ENCODE peak calls at places on chromosome 4, in ten cellular contexts. B, S, C, Y, Q, G, R, Z, K and N are unnamed samples.

GRCh38 chr4:10625130-10625529 is 59.4 kb downstream of the CLNK start:
- DNase-seq in K (no peak), G (no peak), C (no peak), S (no peak), Y (no peak), B (no peak), Q (no peak), R (no peak), Z (no peak), N (no peak)

GRCh38 chr4:17400696-17401095 is 111.2 kb downstream of the QDPR start:
- DNase-seq in Y (peak), G (no peak), K (no peak), C (no peak), S (no peak), R (no peak), Q (no peak), Z (no peak), B (no peak), N (peak)

GRCh38 chr4:102694791-102695190 is 66.0 kb downstream of the MANBA start:
- DNase-seq in Z (no peak), S (no peak), R (no peak), Y (no peak), C (no peak), G (peak), Q (no peak), B (no peak), K (peak), N (no peak)

GRCh38 chr4:52421811-52422213 is 237.3 kb downstream of the USP46 start:
- DNase-seq in Y (peak), S (no peak), G (no peak), C (no peak), Z (no peak), K (no peak), R (no peak), Q (no peak), B (no peak), N (no peak)

GRCh38 chr4:162162672-162163071 is 1.1 kb downstream of the FSTL5 start:
- DNase-seq in C (no peak), Z (no peak), Q (no peak), Y (no peak), S (no peak), K (no peak), B (peak), R (no peak), G (no peak), N (no peak)

GRCh38 chr4:184957451-184958115 is 60.7 kb upstream of the HELT start:
- DNase-seq in Y (no peak), K (no peak), S (no peak), G (no peak), C (no peak), B (no peak), R (no peak), Q (no peak), Z (no peak), N (no peak)

GRCh38 chr4:45576275-45576674 is 547.6 kb downstream of the GABRG1 start:
- DNase-seq in Q (no peak), G (no peak), Y (no peak), R (no peak), B (no peak), C (no peak), K (no peak), S (no peak), Z (no peak), N (no peak)

GRCh38 chr4:109067509-109068205 is 234.8 kb downstream of the COL25A1 start:
- DNase-seq in S (no peak), Q (no peak), Z (no peak), Y (peak), C (no peak), K (no peak), R (peak), G (peak), B (no peak), N (peak)

GRCh38 chr4:30720656-30721352 is 635 bp downstream of the PCDH7 start:
- DNase-seq in Y (peak), G (peak), Q (no peak), C (peak), K (no peak), R (no peak), S (peak), Z (peak), B (no peak), N (peak)

GRCh38 chr4:101853028-101853427 is 62.5 kb downstream of the BANK1 start:
- DNase-seq in S (no peak), K (no peak), Q (no peak), B (no peak), C (no peak), Z (no peak), R (no peak), Y (no peak), G (no peak), N (no peak)

GRCh38 chr4:46730075-46730474 is 179.0 kb downstream of the COX7B2 start:
- DNase-seq in K (no peak), Q (no peak), R (no peak), G (no peak), Y (no peak), B (no peak), C (no peak), S (no peak), Z (no peak), N (no peak)
- TF ChIP-seq CTCF in K (no peak), Q (no peak), R (no peak), G (no peak), Y (no peak), B (no peak), C (no peak), S (no peak), Z (no peak), N (no peak)

GRCh38 chr4:74444891-74445642 is at the start of gene AREG:
- DNase-seq in S (peak), Z (peak), R (no peak), G (peak), K (peak), B (peak), C (peak), Q (peak), Y (peak), N (peak)

GRCh38 chr4:74447636-74448233 is 2.8 kb downstream of the AREG start:
- DNase-seq in G (no peak), B (no peak), K (no peak), C (no peak), S (no peak), Q (no peak), R (no peak), Y (peak), Z (no peak), N (no peak)

GRCh38 chr4:74446896-74447295 is 2.0 kb downstream of the AREG start:
- DNase-seq in C (no peak), K (no peak), B (no peak), S (no peak), Q (no peak), Z (no peak), R (no peak), Y (no peak), G (no peak), N (no peak)

GRCh38 chr4:74449571-74450297 is 4.8 kb downstream of the AREG start:
- DNase-seq in K (peak), C (no peak), R (no peak), Y (peak), S (no peak), Q (no peak), G (peak), Z (no peak), B (no peak), N (no peak)

DNA sequence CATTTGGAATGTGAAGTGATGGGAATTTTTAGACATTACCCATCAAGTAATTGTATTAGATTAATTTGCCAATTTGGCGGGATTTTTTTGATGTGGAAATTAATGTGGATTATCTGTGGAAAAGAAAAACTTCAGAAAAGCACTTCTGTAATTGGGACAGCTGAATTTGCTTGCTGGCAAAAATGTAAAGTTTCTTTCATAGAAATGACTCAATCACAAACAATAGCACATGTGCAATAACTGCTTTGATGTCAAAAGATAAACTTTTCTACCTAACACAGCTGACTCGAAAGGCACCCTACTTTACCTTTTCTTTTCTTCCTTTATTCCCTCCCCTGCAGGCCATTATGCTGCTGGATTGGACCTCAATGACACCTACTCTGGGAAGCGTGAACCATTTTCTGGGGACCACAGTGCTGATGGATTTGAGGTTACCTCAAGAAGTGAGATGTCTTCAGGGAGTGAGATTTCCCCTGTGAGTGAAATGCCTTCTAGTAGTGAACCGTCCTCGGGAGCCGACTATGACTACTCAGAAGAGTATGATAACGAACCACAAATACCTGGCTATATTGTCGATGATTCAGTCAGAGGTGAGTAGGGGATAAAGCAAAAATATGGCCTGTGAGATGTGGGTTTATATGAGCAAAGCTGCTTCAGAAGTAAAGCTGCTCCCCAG is 1.4 kb downstream of the AREG start:
- DNase-seq in R (no peak), Q (no peak), K (peak), C (no peak), B (no peak), Z (no peak), Y (no peak), G (no peak), S (no peak), N (no peak)
- H3K4me3 ChIP-seq in R (no peak), Q (no peak), K (peak), C (no peak), B (no peak), Z (no peak), Y (peak), G (no peak), S (no peak), N (no peak)

GRCh38 chr4:158854236-158854635 is 85.4 kb downstream of the FNIP2 start:
- DNase-seq in Y (no peak), C (no peak), B (no peak), G (no peak), Q (no peak), K (no peak), S (no peak), R (no peak), Z (no peak), N (no peak)

GRCh38 chr4:158860856-158861255 is 92.0 kb downstream of the FNIP2 start:
- DNase-seq in C (no peak), R (no peak), Q (peak), S (no peak), G (no peak), Y (no peak), Z (no peak), B (no peak), K (no peak), N (no peak)

GRCh38 chr4:158858410-158859189 is 89.8 kb downstream of the FNIP2 start:
- DNase-seq in C (no peak), G (peak), Q (no peak), Z (no peak), K (peak), B (no peak), Y (peak), R (no peak), S (no peak), N (peak)

GRCh38 chr4:158859661-158860060 is 90.8 kb downstream of the FNIP2 start:
- DNase-seq in R (no peak), K (no peak), Y (peak), B (no peak), Z (no peak), G (no peak), S (no peak), Q (no peak), C (no peak), N (peak)

GRCh38 chr4:158856852-158857251 is 88.0 kb downstream of the FNIP2 start:
- DNase-seq in Z (peak), R (peak), K (peak), S (no peak), C (no peak), Q (no peak), B (no peak), Y (peak), G (peak), N (peak)
- TF ChIP-seq CTCF in Z (peak), R (peak), K (peak), S (peak), C (peak), Q (peak), B (peak), Y (peak), G (peak), N (peak)

GRCh38 chr4:139214039-139214534 is 37.1 kb upstream of the ELF2 start:
- DNase-seq in C (no peak), G (no peak), S (peak), K (no peak), Y (peak), R (no peak), Q (peak), Z (peak), B (peak), N (no peak)
- H3K4me3 ChIP-seq in C (no peak), G (no peak), S (no peak), K (no peak), Y (no peak), R (no peak), Q (no peak), Z (no peak), B (no peak), N (no peak)

GRCh38 chr4:173242466-173243250 is 74.0 kb downstream of the GALNT7 start:
- DNase-seq in S (peak), K (peak), C (no peak), Z (peak), R (no peak), B (no peak), Q (no peak), Y (peak), G (no peak), N (no peak)

GRCh38 chr4:173235050-173235449 is 66.4 kb downstream of the GALNT7 start:
- DNase-seq in S (no peak), C (no peak), R (no peak), B (no peak), Q (no peak), G (no peak), Y (no peak), Z (no peak), K (no peak), N (no peak)

GRCh38 chr4:173240696-173241095 is 72.1 kb downstream of the GALNT7 start:
- DNase-seq in C (no peak), Z (no peak), Y (no peak), G (no peak), K (no peak), R (no peak), S (no peak), Q (no peak), B (no peak), N (no peak)

GRCh38 chr4:173237152-173237551 is 68.5 kb downstream of the GALNT7 start:
- DNase-seq in B (no peak), C (no peak), S (no peak), Y (no peak), R (no peak), G (no peak), K (no peak), Z (no peak), Q (no peak), N (no peak)

GRCh38 chr4:173237722-173238121 is 69.1 kb downstream of the GALNT7 start:
- DNase-seq in B (no peak), Y (no peak), Q (no peak), R (no peak), C (no peak), S (no peak), Z (no peak), K (no peak), G (no peak), N (no peak)
- TF ChIP-seq CTCF in B (no peak), Y (no peak), Q (no peak), R (no peak), C (no peak), S (no peak), Z (no peak), K (no peak), G (no peak), N (no peak)

GRCh38 chr4:83115000-83115399 is 471 bp upstream of the PLAC8 start:
- DNase-seq in Y (peak), R (peak), K (peak), Z (no peak), Q (no peak), G (peak), B (no peak), S (no peak), C (no peak), N (peak)

GRCh38 chr4:83112678-83113428 is 1.7 kb downstream of the PLAC8 start:
- DNase-seq in C (no peak), G (peak), Y (no peak), R (no peak), Z (no peak), K (no peak), Q (no peak), B (no peak), S (no peak), N (no peak)

GRCh38 chr4:83115656-83116285 is 1.2 kb upstream of the PLAC8 start:
- DNase-seq in C (no peak), K (no peak), S (no peak), Z (peak), G (no peak), R (no peak), Y (no peak), B (no peak), Q (no peak), N (no peak)

GRCh38 chr4:83113429-83113786 is 1.1 kb downstream of the PLAC8 start:
- DNase-seq in C (no peak), Y (no peak), G (no peak), Q (no peak), B (no peak), S (no peak), Z (no peak), R (no peak), K (no peak), N (no peak)

GRCh38 chr4:83114576-83114975 is at the start of gene PLAC8:
- DNase-seq in B (no peak), S (no peak), K (peak), G (no peak), C (no peak), Z (no peak), R (no peak), Q (no peak), Y (no peak), N (no peak)
- H3K4me3 ChIP-seq in B (peak), S (no peak), K (no peak), G (no peak), C (no peak), Z (no peak), R (no peak), Q (no peak), Y (no peak), N (no peak)

DNA sequence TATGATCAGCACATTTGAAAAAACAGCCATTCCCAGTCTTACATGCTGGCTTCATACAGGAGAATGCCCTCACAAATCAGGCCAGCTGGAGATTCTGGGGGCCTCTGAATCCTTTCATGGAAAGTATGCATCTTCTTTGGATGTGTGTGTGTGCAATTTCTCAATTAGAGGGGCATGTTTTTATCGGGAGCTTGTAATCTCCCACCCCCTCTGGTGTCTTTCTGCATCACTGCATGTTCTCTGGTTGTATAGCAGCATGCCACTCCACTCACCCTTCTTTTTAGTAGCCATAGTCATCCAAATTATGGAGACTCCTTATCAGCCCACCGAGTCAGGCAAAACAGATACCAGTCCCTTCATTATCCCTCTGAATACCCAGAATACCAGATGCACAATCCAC is 282.2 kb upstream of the SLIT2 start:
- DNase-seq in Y (no peak), G (no peak), K (no peak), C (no peak), S (no peak), Q (no peak), R (no peak), Z (peak), B (no peak), N (no peak)
- TF ChIP-seq CTCF in Y (peak), G (no peak), K (no peak), C (no peak), S (peak), Q (no peak), R (peak), Z (no peak), B (peak), N (no peak)

GRCh38 chr4:88822034-88822433 is 124.4 kb upstream of the NAP1L5 start:
- DNase-seq in Q (no peak), Z (no peak), S (no peak), C (no peak), K (no peak), B (no peak), Y (no peak), G (no peak), R (no peak), N (no peak)
- H3K4me3 ChIP-seq in Q (peak), Z (peak), S (no peak), C (no peak), K (peak), B (peak), Y (peak), G (peak), R (peak), N (peak)

GRCh38 chr4:140884431-140885058 is 128.4 kb upstream of the TBC1D9 start:
- DNase-seq in G (peak), C (no peak), B (peak), Z (peak), K (peak), R (peak), S (peak), Q (no peak), Y (peak), N (peak)
- TF ChIP-seq CTCF in G (peak), C (peak), B (peak), Z (peak), K (peak), R (peak), S (peak), Q (peak), Y (peak), N (peak)

GRCh38 chr4:1211371-1211770 is 37.6 kb downstream of the CTBP1 start:
- DNase-seq in R (no peak), Z (no peak), C (peak), K (no peak), B (no peak), Y (no peak), G (no peak), S (no peak), Q (no peak), N (no peak)
- H3K4me3 ChIP-seq in R (no peak), Z (no peak), C (no peak), K (no peak), B (no peak), Y (no peak), G (no peak), S (no peak), Q (no peak), N (no peak)